ENCODE peak calls at places on chromosome 17, in seven cellular contexts. J is mesendoderm, X is mesenchymal stem cell, M is neuronal stem cell, P is IMR-90, H is trophoblast cell, T is H9. E is an unnamed sample.

GRCh38 chr17:11404431-11404830 is 163.4 kb downstream of the SHISA6 start:
- DNase-seq in J (no peak), X (no peak), M (no peak), P (no peak), H (no peak), T (no peak), E (no peak)

GRCh38 chr17:80294210-80294609 is 33.6 kb downstream of the RNF213 start:
- DNase-seq in J (no peak), X (no peak), M (no peak), P (no peak), H (peak; percentile 30), T (no peak), E (no peak)

GRCh38 chr17:82944990-82945389 is 105.2 kb upstream of the ZNF750 start:
- DNase-seq in J (no peak), X (no peak), M (no peak), P (no peak), H (no peak), T (no peak), E (no peak)

GRCh38 chr17:70588003-70588402 is 418.7 kb downstream of the KCNJ2 start:
- DNase-seq in J (no peak), X (peak; percentile 24), M (no peak), P (no peak), H (no peak), T (no peak), E (no peak)

GRCh38 chr17:27530791-27531391 is 74.6 kb downstream of the KSR1 start:
- DNase-seq in J (no peak), X (peak; percentile 88), M (no peak), P (peak; percentile 64), H (no peak), T (no peak), E (no peak)

GRCh38 chr17:81037783-81038733 is 3.1 kb downstream of the BAIAP2 start:
- DNase-seq in J (peak; percentile 40), X (peak; percentile 18), M (no peak), P (no peak), H (no peak), T (peak; percentile 53), E (no peak)

GRCh38 chr17:63075969-63076368 is 109.9 kb downstream of the TANC2 start:
- DNase-seq in J (no peak), X (no peak), M (no peak), P (peak; percentile 8), H (no peak), T (no peak), E (no peak)

GRCh38 chr17:17063546-17064122 is 21.4 kb downstream of the MPRIP start:
- DNase-seq in J (no peak), X (no peak), M (no peak), P (no peak), H (no peak), T (peak; percentile 24), E (no peak)

GRCh38 chr17:43634681-43635125 is 27.0 kb downstream of the MEOX1 start:
- DNase-seq in J (no peak), X (peak; percentile 18), M (no peak), P (peak; percentile 53), H (no peak), T (no peak), E (no peak)

GRCh38 chr17:49443862-49444261 is 29.2 kb upstream of the PHB1 start:
- DNase-seq in J (no peak), X (peak; percentile 8), M (no peak), P (peak; percentile 42), H (no peak), T (no peak), E (no peak)

GRCh38 chr17:58703137-58703846 is 10.9 kb downstream of the RAD51C start:
- DNase-seq in J (no peak), X (peak; percentile 55), M (no peak), P (peak; percentile 76), H (no peak), T (no peak), E (no peak)

GRCh38 chr17:17305282-17305801 is 2.2 kb downstream of the NT5M start:
- DNase-seq in J (no peak), X (peak; percentile 50), M (no peak), P (no peak), H (no peak), T (no peak), E (no peak)

GRCh38 chr17:72984925-72985322 is 107.6 kb downstream of the SLC39A11 start:
- DNase-seq in J (no peak), X (no peak), M (no peak), P (no peak), H (no peak), T (no peak), E (no peak)

GRCh38 chr17:76497979-76498885 is 3.0 kb downstream of the RHBDF2 start:
- DNase-seq in J (peak; percentile 77), X (peak; percentile 98), M (no peak), P (peak; percentile 93), H (peak; percentile 52), T (peak; percentile 80), E (no peak)

GRCh38 chr17:3004150-3004801 is 59.1 kb downstream of the OR1D5 start:
- DNase-seq in J (no peak), X (peak; percentile 89), M (no peak), P (peak; percentile 96), H (peak; percentile 57), T (no peak), E (no peak)

GRCh38 chr17:80145076-80146075 is 1.6 kb downstream of the EIF4A3 start:
- DNase-seq in J (no peak), X (no peak), M (no peak), P (peak; percentile 5), H (no peak), T (no peak), E (no peak)

GRCh38 chr17:81912441-81913309 is 1.5 kb upstream of the PCYT2 start:
- DNase-seq in J (no peak), X (no peak), M (no peak), P (no peak), H (no peak), T (no peak), E (no peak)

GRCh38 chr17:66491665-66492064 is 189.3 kb downstream of the PRKCA start:
- DNase-seq in J (no peak), X (no peak), M (no peak), P (no peak), H (no peak), T (no peak), E (no peak)

GRCh38 chr17:65503557-65503956 is 57.9 kb downstream of the AXIN2 start:
- DNase-seq in J (no peak), X (no peak), M (no peak), P (no peak), H (no peak), T (no peak), E (no peak)

GRCh38 chr17:82330322-82331239 is 3.0 kb downstream of the SECTM1 start:
- DNase-seq in J (no peak), X (peak; percentile 49), M (no peak), P (peak; percentile 67), H (no peak), T (no peak), E (no peak)

GRCh38 chr17:82752371-82753200 is 721 bp downstream of the TBCD start:
- DNase-seq in J (no peak), X (peak; percentile 65), M (no peak), P (no peak), H (no peak), T (no peak), E (no peak)

GRCh38 chr17:37689317-37689716 is 46.1 kb upstream of the DDX52 start:
- DNase-seq in J (no peak), X (no peak), M (no peak), P (no peak), H (no peak), T (no peak), E (no peak)
- H4K8ac ChIP-seq in J (no peak overlapping the region), X (no peak overlapping the region), M (no peak overlapping the region), P (no peak overlapping the region), H (no peak overlapping the region), T (no peak overlapping the region), E (no peak overlapping the region)

DNA sequence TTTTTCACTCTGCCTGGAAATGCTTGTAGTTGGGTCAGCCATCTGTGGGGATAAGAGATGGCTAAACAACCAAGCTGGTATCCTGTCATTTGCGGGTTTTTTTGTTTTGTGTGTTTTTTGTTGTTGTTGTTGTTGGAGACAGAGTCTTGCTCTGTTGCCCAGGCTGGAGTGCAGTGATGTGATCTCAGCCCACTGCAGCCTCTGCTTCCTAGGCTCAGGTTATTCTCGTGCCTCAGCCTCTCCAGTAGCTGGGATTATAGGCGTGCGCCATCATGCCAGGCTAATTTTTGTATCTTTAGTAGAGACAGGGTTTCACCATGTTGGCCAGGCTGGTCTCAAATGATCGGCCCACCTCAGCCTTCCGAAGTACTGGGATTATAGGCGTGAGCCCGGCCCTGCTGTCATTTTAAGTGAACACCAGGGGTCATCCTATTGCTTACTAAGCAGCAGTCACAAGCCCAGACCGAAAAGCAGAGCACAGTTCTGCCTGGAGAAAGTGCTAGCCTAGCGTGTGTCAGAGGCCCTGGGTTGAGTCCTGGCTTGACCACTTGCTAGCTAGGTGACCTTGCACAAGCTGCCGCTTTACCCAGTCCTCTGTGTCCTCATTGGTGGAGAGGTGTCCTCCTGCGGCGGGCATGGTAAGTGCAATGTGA is 4.6 kb downstream of the SMCR8 start:
- DNase-seq in J (peak; percentile 83), X (peak; percentile 71), M (no peak), P (peak; percentile 68), H (peak; percentile 25), T (peak; percentile 73), E (peak; percentile 17)
- H4K8ac ChIP-seq in J (no peak overlapping the region), X (no peak overlapping the region), M (no peak overlapping the region), P (no peak overlapping the region), H (no peak overlapping the region), T (no peak overlapping the region), E (no peak overlapping the region)

GRCh38 chr17:57655564-57655963 is 89.5 kb downstream of the CCDC182 start:
- DNase-seq in J (no peak), X (no peak), M (no peak), P (no peak), H (no peak), T (no peak), E (no peak)
- H4K8ac ChIP-seq in J (no peak overlapping the region), X (no peak overlapping the region), M (no peak overlapping the region), P (no peak overlapping the region), H (no peak overlapping the region), T (no peak overlapping the region), E (no peak overlapping the region)

DNA sequence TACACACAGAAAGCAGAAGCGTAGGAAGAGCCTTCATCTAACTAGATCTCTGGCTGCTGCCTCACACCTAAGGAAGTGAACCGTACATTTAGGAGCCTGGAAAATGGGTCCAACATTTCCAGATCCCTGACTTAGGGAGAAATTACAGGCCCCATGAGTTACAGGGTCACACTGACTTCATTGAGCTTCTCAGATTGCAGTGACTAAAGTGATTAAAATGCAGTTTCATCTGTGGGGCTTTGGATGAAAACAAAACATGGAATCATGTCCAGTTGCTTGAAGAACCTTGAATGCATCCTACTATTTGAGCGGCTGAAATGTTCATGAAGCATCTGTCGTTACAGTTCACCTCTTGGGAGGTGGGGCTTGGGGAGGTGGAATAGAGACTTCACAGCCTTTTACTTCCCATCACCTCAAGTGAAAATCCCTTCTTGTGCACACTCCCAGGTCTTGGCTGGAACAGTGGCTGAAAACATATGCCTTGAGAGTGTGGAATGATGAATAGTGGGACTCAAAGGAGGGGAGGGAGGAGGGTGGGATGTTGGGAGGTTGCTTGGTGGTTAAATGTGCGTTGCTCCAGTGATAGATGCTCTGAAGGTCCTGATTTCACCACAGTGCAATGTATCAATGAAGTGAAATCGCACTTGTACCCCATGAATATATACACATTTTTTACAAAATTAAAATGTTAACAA is 19.7 kb downstream of the TEKT3 start:
- DNase-seq in J (no peak), X (no peak), M (no peak), P (peak; percentile 79), H (no peak), T (no peak), E (no peak)
- H4K8ac ChIP-seq in J (no peak overlapping the region), X (no peak overlapping the region), M (no peak overlapping the region), P (peak overlapping the region; percentile 2), H (no peak overlapping the region), T (no peak overlapping the region), E (no peak overlapping the region)

E was measured in H1.